ENCODE peak calls at places on chromosomes 12 and 14, in seven cellular contexts. Y is GM23248, L is substantia nigra, C is heart right ventricle, O is kidney, H is lung, F is DND-41. T is an unnamed sample.

GRCh38 chr12:109732321-109733305 is 19.0 kb downstream of the FAM222A start:
- DNase-seq in Y (no peak), L (no peak), C (no peak), O (peak), H (no peak), F (no peak), T (no peak)

GRCh38 chr12:22231078-22231477 is 103.4 kb downstream of the ST8SIA1 start:
- DNase-seq in Y (no peak), L (no peak), C (no peak), O (no peak), H (no peak), F (no peak), T (no peak)

GRCh38 chr12:123444396-123445026 is 8.0 kb upstream of the RILPL2 start:
- DNase-seq in Y (peak), L (no peak), C (no peak), O (no peak), H (no peak), F (no peak), T (no peak)

GRCh38 chr12:20740972-20741371 is 45.8 kb downstream of the SLCO1C1 start:
- DNase-seq in Y (no peak), L (no peak), C (no peak), O (no peak), H (no peak), F (no peak), T (no peak)

GRCh38 chr14:99603965-99604765 is at the start of gene CCDC85C:
- DNase-seq in Y (peak), L (peak), C (peak), O (peak), H (peak), F (peak), T (peak)

GRCh38 chr12:109999649-109999971 is 380 bp downstream of the ANKRD13A start:
- DNase-seq in Y (no peak), L (no peak), C (no peak), O (peak), H (no peak), F (no peak), T (no peak)

GRCh38 chr14:104224516-104225281 is 86.3 kb downstream of the KIF26A start:
- DNase-seq in Y (no peak), L (no peak), C (no peak), O (peak), H (no peak), F (peak), T (peak)

GRCh38 chr12:51323966-51324895 is at the start of gene BIN2:
- DNase-seq in Y (no peak), L (peak), C (peak), O (peak), H (peak), F (peak), T (peak)

GRCh38 chr12:11923067-11923466 is 147.7 kb upstream of the BCL2L14 start:
- DNase-seq in Y (no peak), L (no peak), C (no peak), O (no peak), H (no peak), F (no peak), T (no peak)

GRCh38 chr14:85531594-85532391 is 1.8 kb downstream of the FLRT2 start:
- DNase-seq in Y (peak), L (peak), C (peak), O (peak), H (peak), F (no peak), T (no peak)

GRCh38 chr14:52240623-52241022 is 26.9 kb upstream of the PTGDR start:
- DNase-seq in Y (no peak), L (no peak), C (no peak), O (no peak), H (no peak), F (no peak), T (no peak)

GRCh38 chr14:104393199-104393897 is 186.2 kb upstream of the C14orf180 start:
- DNase-seq in Y (no peak), L (no peak), C (peak), O (peak), H (peak), F (peak), T (no peak)

GRCh38 chr14:23077962-23078361 is 17.0 kb downstream of the ACIN1 start:
- DNase-seq in Y (peak), L (no peak), C (no peak), O (no peak), H (no peak), F (no peak), T (no peak)

GRCh38 chr14:23076785-23077408 is 18.0 kb downstream of the ACIN1 start:
- DNase-seq in Y (peak), L (no peak), C (no peak), O (no peak), H (no peak), F (peak), T (peak)

GRCh38 chr14:23079716-23080115 is 15.2 kb downstream of the ACIN1 start:
- DNase-seq in Y (peak), L (no peak), C (no peak), O (no peak), H (no peak), F (no peak), T (no peak)

GRCh38 chr14:23080474-23080873 is 14.5 kb downstream of the ACIN1 start:
- DNase-seq in Y (no peak), L (no peak), C (no peak), O (no peak), H (no peak), F (no peak), T (no peak)

GRCh38 chr14:23078692-23079116 is 16.2 kb downstream of the ACIN1 start:
- DNase-seq in Y (peak), L (no peak), C (no peak), O (no peak), H (peak), F (no peak), T (no peak)
- H3K27ac ChIP-seq in Y (peak), L (peak), C (no peak), O (peak), H (peak), F (no peak), T (peak)

GRCh38 chr12:105420659-105421240 is 90.3 kb downstream of the C12orf75 start:
- DNase-seq in Y (peak), L (peak), C (peak), O (no peak), H (peak), F (peak), T (peak)
- H3K27ac ChIP-seq in Y (no peak), L (no peak), C (no peak), O (no peak), H (no peak), F (no peak), T (no peak)

GRCh38 chr14:31726337-31726736 is 165.1 kb downstream of the NUBPL start:
- DNase-seq in Y (no peak), L (no peak), C (no peak), O (no peak), H (no peak), F (no peak), T (no peak)
- H3K27ac ChIP-seq in Y (no peak), L (no peak), C (no peak), O (no peak), H (no peak), F (no peak), T (no peak)

GRCh38 chr14:91786188-91786587 is 54.3 kb upstream of the CATSPERB start:
- DNase-seq in Y (no peak), L (no peak), C (no peak), O (no peak), H (no peak), F (no peak), T (no peak)
- H3K27ac ChIP-seq in Y (no peak), L (no peak), C (no peak), O (no peak), H (no peak), F (no peak), T (no peak)

GRCh38 chr12:116636636-116637519 is 77.7 kb downstream of the MAP1LC3B2 start:
- DNase-seq in Y (no peak), L (no peak), C (no peak), O (no peak), H (no peak), F (no peak), T (no peak)
- H3K27ac ChIP-seq in Y (no peak), L (no peak), C (no peak), O (no peak), H (no peak), F (no peak), T (no peak)